ENCODE peak calls at places on chromosomes 6 and 20, in four cellular contexts. A, F, T and M are unnamed samples.

GRCh38 chr6:53765270-53765669 is 29.5 kb upstream of the LRRC1 start:
- DNase-seq in T (no peak), F (no peak), A (no peak), M (no peak)

GRCh38 chr6:169935348-169935718 is 183.9 kb downstream of the ERMARD start:
- DNase-seq in A (peak; percentile 82), T (no peak), F (no peak), M (no peak)

GRCh38 chr6:21241231-21242130 is 352.1 kb upstream of the SOX4 start:
- DNase-seq in F (no peak), A (no peak), T (no peak), M (no peak)

GRCh38 chr6:70668499-70668812 is 773 bp downstream of the SMAP1 start:
- DNase-seq in T (no peak), A (peak; percentile 6), F (no peak), M (no peak)

GRCh38 chr20:32570401-32571190 is 14.5 kb downstream of the NOL4L start:
- DNase-seq in T (peak; percentile 56), A (no peak), F (no peak), M (no peak)

GRCh38 chr6:82385102-82385501 is 21.5 kb downstream of the TPBG start:
- DNase-seq in A (no peak), F (no peak), T (peak; percentile 21), M (no peak)

GRCh38 chr6:15464211-15464725 is 198.6 kb downstream of the DTNBP1 start:
- DNase-seq in F (no peak), T (peak; percentile 77), A (peak; percentile 22), M (no peak)

GRCh38 chr6:113847435-113847834 is 9.7 kb upstream of the MARCKS start:
- DNase-seq in T (no peak), A (no peak), F (no peak), M (no peak)

GRCh38 chr6:119347466-119348307 is 1.9 kb downstream of the MAN1A1 start:
- DNase-seq in F (no peak), T (peak; percentile 9), A (no peak), M (peak; percentile 21)

GRCh38 chr6:137171824-137172733 is 1.4 kb downstream of the IL22RA2 start:
- DNase-seq in T (peak; percentile 32), A (no peak), F (no peak), M (no peak)

GRCh38 chr20:36644032-36644712 is 1.8 kb downstream of the SLA2 start:
- DNase-seq in F (no peak), T (no peak), A (no peak), M (no peak)

GRCh38 chr6:13927203-13927602 is 2.5 kb downstream of the RNF182 start:
- DNase-seq in T (peak; percentile 30), F (no peak), A (no peak), M (no peak)

GRCh38 chr6:118551063-118551672 is 3.1 kb downstream of the PLN start:
- DNase-seq in T (peak; percentile 67), F (no peak), A (peak; percentile 79), M (no peak)

GRCh38 chr6:53294095-53294494 is 54.7 kb downstream of the ELOVL5 start:
- DNase-seq in F (no peak), A (peak; percentile 44), T (peak; percentile 78), M (no peak)

GRCh38 chr6:148240463-148240845 is 102.2 kb upstream of the SASH1 start:
- DNase-seq in F (no peak), T (no peak), A (no peak), M (peak; percentile 48)

GRCh38 chr20:17888044-17888443 is 80.5 kb downstream of the SNX5 start:
- DNase-seq in A (no peak), F (no peak), T (no peak), M (no peak)

GRCh38 chr6:37072526-37072925 is 67.1 kb downstream of the FGD2 start:
- DNase-seq in A (no peak), T (peak; percentile 53), F (no peak), M (no peak)

GRCh38 chr6:48560408-48560807 is 449.4 kb upstream of the PTCHD4 start:
- DNase-seq in T (no peak), A (peak; percentile 50), F (no peak), M (no peak)

GRCh38 chr6:107116328-107116892 is 1.1 kb upstream of the BEND3 start:
- DNase-seq in F (no peak), A (peak; percentile 50), T (peak; percentile 96), M (no peak)

GRCh38 chr6:147909645-147910044 is 401.2 kb downstream of the SAMD5 start:
- DNase-seq in F (no peak), A (no peak), T (no peak), M (no peak)

GRCh38 chr6:146876271-146877151 is 277.7 kb downstream of the ADGB start:
- DNase-seq in T (no peak), A (peak; percentile 4), F (no peak), M (no peak)

DNA sequence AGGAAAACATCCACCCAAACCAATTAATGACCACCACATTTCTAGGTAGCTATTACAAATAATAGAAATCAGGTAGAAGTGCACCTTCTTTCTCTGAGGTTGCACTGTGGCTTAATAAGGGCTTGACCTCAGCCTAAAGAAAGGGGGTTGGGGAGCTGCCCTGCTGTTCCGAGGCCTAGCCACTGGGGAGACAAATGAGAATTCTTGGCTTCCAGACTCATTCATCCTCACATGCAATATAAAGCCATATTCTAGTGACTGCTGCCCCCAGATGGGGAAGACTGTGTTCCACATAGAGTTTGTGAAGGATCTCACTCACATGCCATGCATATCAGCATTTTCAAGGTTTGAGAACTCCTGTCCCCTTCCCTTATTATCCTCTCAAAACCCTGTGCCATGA is 22.9 kb downstream of the SAYSD1 start:
- DNase-seq in T (peak; percentile 82), F (no peak), A (no peak), M (no peak)
- TF ChIP-seq CTCF in T (peak; percentile 72), F (no peak), A (no peak), M (peak; percentile 54)

GRCh38 chr20:57712851-57713504 is 3.2 kb upstream of the PMEPA1 start:
- DNase-seq in F (no peak), A (no peak), T (no peak), M (no peak)
- H3K4me1 ChIP-seq in F (peaks cover 4% of the 10 kb centered on the region), A (peaks cover 9% of the 10 kb centered on the region), T (peaks cover 14% of the 10 kb centered on the region), M (peaks cover 87% of the 10 kb centered on the region)

GRCh38 chr20:25310268-25310920 is 62.5 kb downstream of the PYGB start:
- DNase-seq in T (peak; percentile 38), A (peak; percentile 68), F (peak; percentile 61), M (no peak)
- TF ChIP-seq CTCF in T (peak; percentile 48), A (peak; percentile 44), F (peak; percentile 51), M (peak; percentile 45)

DNA sequence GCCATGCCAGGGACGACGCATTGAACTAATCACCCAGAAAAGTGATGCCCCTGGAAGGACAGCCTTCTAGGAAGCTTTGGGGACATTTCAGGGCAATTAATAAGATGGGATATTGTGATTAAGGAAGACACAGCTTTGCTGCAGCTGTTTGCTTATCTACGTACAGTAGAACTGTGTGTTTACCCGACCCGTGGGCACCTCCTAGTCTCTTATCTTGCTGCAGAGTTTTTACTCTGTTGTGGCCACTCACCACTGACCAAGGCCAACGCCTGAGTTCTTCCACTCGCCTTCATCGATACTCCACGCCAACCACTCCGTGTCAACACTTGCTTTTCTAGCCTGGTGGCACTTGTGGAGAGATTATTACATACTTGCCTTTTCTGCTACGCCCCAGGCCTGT is 105.9 kb upstream of the MLN start:
- DNase-seq in T (no peak), A (no peak), F (no peak), M (no peak)
- H3K4me1 ChIP-seq in T (no peaks in the 10 kb centered on the region), A (no peaks in the 10 kb centered on the region), F (no peaks in the 10 kb centered on the region), M (no peaks in the 10 kb centered on the region)

DNA sequence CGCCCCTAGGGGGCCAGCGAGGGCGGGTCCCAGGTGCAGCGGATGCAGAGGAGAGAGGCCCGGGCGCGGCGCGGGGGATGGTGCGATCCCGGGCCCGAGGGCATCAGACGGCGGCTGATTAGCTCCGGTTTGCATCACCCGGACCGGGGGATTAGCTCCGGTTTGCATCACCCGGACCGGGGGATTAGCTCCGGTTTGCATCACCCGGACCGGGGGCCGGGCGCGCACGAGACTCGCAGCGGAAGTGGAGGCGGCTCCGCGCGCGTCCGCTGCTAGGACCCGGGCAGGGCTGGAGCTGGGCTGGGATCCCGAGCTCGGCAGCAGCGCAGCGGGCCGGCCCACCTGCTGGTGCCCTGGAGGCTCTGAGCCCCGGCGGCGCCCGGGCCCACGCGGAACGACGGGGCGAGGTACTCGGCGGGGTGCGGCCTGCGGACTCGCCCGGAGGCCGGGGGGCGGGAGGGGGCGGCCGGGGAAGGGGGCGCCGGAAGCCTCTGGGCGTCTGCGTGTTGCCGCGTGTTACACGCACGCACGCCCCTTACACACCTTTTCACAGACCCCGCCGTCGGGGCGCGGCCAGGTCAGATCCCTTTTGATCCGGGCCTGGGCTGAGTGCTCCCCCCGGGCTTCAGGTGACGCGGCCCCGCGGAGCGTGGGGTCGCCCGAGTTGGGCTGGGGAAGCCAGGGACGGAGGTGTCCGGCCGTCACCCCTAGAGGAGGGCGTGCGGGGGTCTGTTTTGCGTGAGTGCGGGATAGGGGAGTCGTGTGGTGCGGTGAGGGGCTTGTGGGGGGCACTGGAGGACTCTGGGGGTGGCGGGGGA is 412 bp downstream of the TRIB3 start:
- DNase-seq in A (peak; percentile 36), F (peak; percentile 32), T (peak; percentile 89), M (peak; percentile 41)
- TF ChIP-seq CTCF in A (no peak), F (no peak), T (peak; percentile 3), M (no peak)

GRCh38 chr6:73581293-73581692 is 60.5 kb upstream of the EEF1A1 start:
- DNase-seq in T (no peak), A (no peak), F (no peak), M (no peak)

GRCh38 chr6:73577605-73578160 is 56.9 kb upstream of the EEF1A1 start:
- DNase-seq in F (no peak), T (peak; percentile 57), A (no peak), M (no peak)

GRCh38 chr6:73579389-73579788 is 58.6 kb upstream of the EEF1A1 start:
- DNase-seq in F (peak; percentile 21), T (peak; percentile 29), A (no peak), M (no peak)

GRCh38 chr6:73579851-73580246 is 59.0 kb upstream of the EEF1A1 start:
- DNase-seq in F (peak; percentile 66), A (no peak), T (peak; percentile 92), M (no peak)

DNA sequence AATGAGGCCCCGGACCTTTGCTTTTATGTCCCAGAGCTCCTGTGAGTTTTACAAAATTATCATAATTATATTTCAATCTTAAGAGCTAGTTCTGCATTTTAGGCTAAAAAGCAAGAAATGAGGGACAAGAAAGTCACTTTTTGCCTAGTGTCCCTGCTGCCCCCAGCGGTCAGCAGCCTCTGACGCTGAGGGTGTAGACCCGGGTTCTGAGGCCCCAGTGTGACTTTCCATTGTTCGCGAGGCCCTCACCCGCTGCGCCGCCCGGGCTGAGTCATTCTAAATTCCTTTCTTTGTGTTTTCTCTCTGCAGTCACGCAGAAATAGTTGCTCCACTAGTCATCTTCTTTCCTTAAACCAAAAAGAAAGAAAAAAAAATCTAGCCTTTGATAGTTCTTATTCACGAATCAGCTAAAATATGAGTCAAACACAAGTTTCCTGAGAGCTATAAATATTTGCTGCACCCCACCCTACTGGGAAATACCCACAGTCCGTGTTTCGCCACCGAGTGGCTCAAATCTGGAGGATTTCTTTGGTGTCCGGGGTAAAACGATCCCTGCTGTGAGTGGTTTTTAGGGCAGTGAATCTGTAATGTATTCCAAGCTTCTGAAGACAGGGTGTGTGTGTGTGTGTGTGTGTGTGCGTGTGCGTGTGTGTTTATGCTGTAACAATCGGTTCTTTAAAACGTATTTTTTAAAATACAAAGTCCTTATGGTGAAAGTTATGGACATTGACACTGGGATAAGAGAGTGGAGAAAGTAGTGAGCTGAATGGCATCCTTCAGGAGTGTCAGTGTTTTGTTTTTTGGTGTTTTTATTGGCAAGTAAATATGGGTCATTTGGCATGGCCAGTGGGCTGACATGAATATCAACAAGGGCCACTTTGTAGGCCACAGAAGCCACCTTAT is 59.7 kb upstream of the EEF1A1 start:
- DNase-seq in T (peak; percentile 98), F (peak; percentile 85), A (peak; percentile 99), M (peak; percentile 78)
- H3K4me1 ChIP-seq in T (peaks cover 37% of the 10 kb centered on the region), F (peaks cover 8% of the 10 kb centered on the region), A (peaks cover 32% of the 10 kb centered on the region), M (peaks cover 36% of the 10 kb centered on the region)